ENCODE peak calls at places on chromosomes 16 and 17, in eight cellular contexts. Z, A, T, G, F, Q, U and I are unnamed samples.
A peak's percentile ranks its signal among the peaks of the same experiment; 100 is the strongest.

GRCh38 chr17:64037802-64038201 is 17.4 kb upstream of the ICAM2 start:
- DNase-seq in Z (no peak), A (no peak), T (no peak), G (no peak), F (no peak), Q (peak; percentile 50), U (no peak), I (no peak)

GRCh38 chr16:89655062-89655643 is 2.4 kb downstream of the CHMP1A start:
- DNase-seq in Z (no peak), A (no peak), T (no peak), G (no peak), F (no peak), Q (peak; percentile 77), U (no peak), I (no peak)

GRCh38 chr17:17051380-17051779 is 9.1 kb downstream of the MPRIP start:
- DNase-seq in Z (no peak), A (no peak), T (no peak), G (no peak), F (no peak), Q (no peak), U (no peak), I (no peak)

GRCh38 chr16:72312862-72313261 is 140.9 kb upstream of the PMFBP1 start:
- DNase-seq in Z (peak; percentile 13), A (no peak), T (no peak), G (no peak), F (no peak), Q (no peak), U (no peak), I (no peak)

GRCh38 chr17:79981090-79981489 is 54.6 kb downstream of the TBC1D16 start:
- DNase-seq in Z (no peak), A (no peak), T (no peak), G (no peak), F (no peak), Q (no peak), U (no peak), I (no peak)

GRCh38 chr17:70906808-70907207 is 737.5 kb downstream of the KCNJ2 start:
- DNase-seq in Z (peak; percentile 30), A (no peak), T (no peak), G (no peak), F (no peak), Q (no peak), U (no peak), I (no peak)

GRCh38 chr16:88763502-88764053 is 21.4 kb downstream of the PIEZO1 start:
- DNase-seq in Z (no peak), A (no peak), T (no peak), G (peak; percentile 43), F (no peak), Q (no peak), U (no peak), I (no peak)

GRCh38 chr16:85610059-85610445 is 3.1 kb upstream of the GSE1 start:
- DNase-seq in Z (no peak), A (no peak), T (no peak), G (no peak), F (no peak), Q (no peak), U (no peak), I (no peak)

GRCh38 chr16:72637306-72637705 is 410.6 kb downstream of the ZFHX3 start:
- DNase-seq in Z (peak; percentile 65), A (no peak), T (no peak), G (peak; percentile 60), F (no peak), Q (peak; percentile 3), U (no peak), I (peak; percentile 11)

GRCh38 chr17:81523139-81524062 is 4.8 kb upstream of the FSCN2 start:
- DNase-seq in Z (peak; percentile 75), A (no peak), T (peak; percentile 28), G (no peak), F (peak; percentile 30), Q (no peak), U (peak; percentile 32), I (no peak)

GRCh38 chr16:22300427-22301071 is 3.3 kb downstream of the POLR3E start:
- DNase-seq in Z (peak; percentile 80), A (peak; percentile 33), T (peak; percentile 62), G (peak; percentile 52), F (peak; percentile 62), Q (peak; percentile 72), U (peak; percentile 57), I (no peak)

GRCh38 chr17:47208744-47209488 is at the start of gene MYL4:
- DNase-seq in Z (no peak), A (no peak), T (no peak), G (no peak), F (no peak), Q (no peak), U (no peak), I (no peak)

GRCh38 chr17:32546031-32546444 is 59.2 kb downstream of the CDK5R1 start:
- DNase-seq in Z (no peak), A (no peak), T (no peak), G (no peak), F (peak; percentile 57), Q (no peak), U (no peak), I (no peak)

GRCh38 chr17:71251936-71252335 is 868.9 kb upstream of the SOX9 start:
- DNase-seq in Z (peak; percentile 74), A (no peak), T (no peak), G (no peak), F (no peak), Q (no peak), U (no peak), I (no peak)

GRCh38 chr17:55845385-55845784 is 94.5 kb downstream of the PCTP start:
- DNase-seq in Z (peak; percentile 67), A (no peak), T (peak; percentile 64), G (peak; percentile 26), F (peak; percentile 1), Q (peak; percentile 1), U (peak; percentile 51), I (no peak)

GRCh38 chr16:11988258-11988978 is 11.9 kb downstream of the SNX29 start:
- DNase-seq in Z (no peak), A (no peak), T (no peak), G (no peak), F (no peak), Q (no peak), U (no peak), I (no peak)

GRCh38 chr16:81466351-81466960 is 21.8 kb downstream of the CMIP start:
- DNase-seq in Z (no peak), A (no peak), T (no peak), G (no peak), F (no peak), Q (no peak), U (no peak), I (no peak)